ENCODE peak calls at places on chromosomes 3 and 15, in ten cellular contexts. N is SK-N-SH, U is OCI-LY7, D is hepatocyte, B is GM23248, Q is GM23338, E is MM.1S, L is PC-9, S is PC-3, X is Karpas-422. C is an unnamed sample. For H3K9me2, the result is how much of the 10 kb centered on the place peaks cover.

GRCh38 chr3:98972720-98973119 is 71.2 kb upstream of the DCBLD2 start:
- DNase-seq in L (no peak), E (no peak), D (no peak), S (peak), N (no peak), B (no peak), Q (no peak), X (no peak), U (no peak), C (no peak)

GRCh38 chr15:63832620-63833245 is 1.0 kb downstream of the HERC1 start:
- DNase-seq in U (peak), D (peak), S (no peak), E (no peak), X (peak), B (no peak), Q (peak), N (peak), L (no peak), C (no peak)

GRCh38 chr3:195151866-195152526 is 119.0 kb downstream of the XXYLT1 start:
- DNase-seq in Q (no peak), L (peak), N (no peak), D (peak), S (peak), B (peak), U (no peak), X (no peak), E (no peak), C (peak)

GRCh38 chr3:134328147-134328591 is 46.1 kb downstream of the AMOTL2 start:
- DNase-seq in N (no peak), Q (no peak), B (peak), U (no peak), E (no peak), D (no peak), X (no peak), L (peak), S (peak), C (peak)

GRCh38 chr15:80153900-80154299 is 1.1 kb downstream of the FAH start:
- DNase-seq in S (no peak), E (no peak), U (no peak), B (no peak), X (no peak), L (no peak), Q (no peak), N (no peak), D (no peak), C (no peak)

GRCh38 chr15:74635228-74635627 is 19.6 kb downstream of the CLK3 start:
- DNase-seq in X (peak), B (peak), U (peak), E (peak), S (peak), D (peak), L (no peak), Q (peak), N (peak), C (no peak)

GRCh38 chr3:11539218-11539617 is 104.5 kb downstream of the VGLL4 start:
- DNase-seq in S (peak), L (no peak), N (peak), E (no peak), B (no peak), Q (no peak), X (no peak), D (no peak), U (no peak), C (no peak)

GRCh38 chr3:175940243-175940642 is 1081.1 kb downstream of the NAALADL2 start:
- DNase-seq in X (no peak), S (peak), Q (no peak), E (no peak), L (no peak), N (no peak), B (peak), U (no peak), D (no peak), C (no peak)

GRCh38 chr15:73317651-73318462 is 50.9 kb downstream of the HCN4 start:
- DNase-seq in E (no peak), B (no peak), N (peak), D (no peak), Q (no peak), U (no peak), X (no peak), L (no peak), S (no peak), C (no peak)

GRCh38 chr3:46544771-46545503 is 21.2 kb downstream of the LRRC2 start:
- DNase-seq in X (no peak), Q (peak), U (no peak), L (no peak), D (no peak), N (no peak), S (peak), B (no peak), E (no peak), C (no peak)

GRCh38 chr3:114299421-114299820 is 5.6 kb downstream of the TIGIT start:
- DNase-seq in X (peak), U (no peak), S (peak), N (peak), B (peak), L (no peak), E (no peak), D (peak), Q (peak), C (peak)

GRCh38 chr3:16810593-16811367 is 74.0 kb upstream of the PLCL2 start:
- DNase-seq in L (no peak), S (no peak), B (no peak), U (no peak), X (no peak), N (no peak), D (no peak), Q (peak), E (no peak), C (no peak)

GRCh38 chr15:74633781-74634180 is 18.1 kb downstream of the CLK3 start:
- DNase-seq in L (no peak), X (no peak), E (no peak), S (no peak), D (no peak), Q (no peak), U (no peak), B (no peak), N (no peak), C (no peak)

GRCh38 chr3:15682766-15683165 is 81.2 kb downstream of the BTD start:
- DNase-seq in L (no peak), S (no peak), B (peak), D (no peak), X (no peak), N (no peak), U (no peak), E (no peak), Q (no peak), C (no peak)

GRCh38 chr3:150411971-150412370 is 3.9 kb downstream of the TSC22D2 start:
- DNase-seq in L (peak), B (peak), Q (no peak), X (no peak), E (peak), S (peak), N (no peak), U (no peak), D (no peak), C (no peak)

GRCh38 chr3:171712168-171712938 is 97.9 kb downstream of the PLD1 start:
- DNase-seq in L (no peak), Q (no peak), X (no peak), S (no peak), U (no peak), E (no peak), N (no peak), B (no peak), D (no peak), C (no peak)

GRCh38 chr3:129504471-129505100 is 23.9 kb upstream of the RHO start:
- DNase-seq in N (no peak), L (no peak), B (no peak), X (no peak), E (peak), U (no peak), D (no peak), S (no peak), Q (no peak), C (no peak)
- H3K9me2 ChIP-seq in N (under half), L (under half), B (under half), X (under half), E (under half), U (under half), D (under half), S (under half), Q (under half), C (under half)

DNA sequence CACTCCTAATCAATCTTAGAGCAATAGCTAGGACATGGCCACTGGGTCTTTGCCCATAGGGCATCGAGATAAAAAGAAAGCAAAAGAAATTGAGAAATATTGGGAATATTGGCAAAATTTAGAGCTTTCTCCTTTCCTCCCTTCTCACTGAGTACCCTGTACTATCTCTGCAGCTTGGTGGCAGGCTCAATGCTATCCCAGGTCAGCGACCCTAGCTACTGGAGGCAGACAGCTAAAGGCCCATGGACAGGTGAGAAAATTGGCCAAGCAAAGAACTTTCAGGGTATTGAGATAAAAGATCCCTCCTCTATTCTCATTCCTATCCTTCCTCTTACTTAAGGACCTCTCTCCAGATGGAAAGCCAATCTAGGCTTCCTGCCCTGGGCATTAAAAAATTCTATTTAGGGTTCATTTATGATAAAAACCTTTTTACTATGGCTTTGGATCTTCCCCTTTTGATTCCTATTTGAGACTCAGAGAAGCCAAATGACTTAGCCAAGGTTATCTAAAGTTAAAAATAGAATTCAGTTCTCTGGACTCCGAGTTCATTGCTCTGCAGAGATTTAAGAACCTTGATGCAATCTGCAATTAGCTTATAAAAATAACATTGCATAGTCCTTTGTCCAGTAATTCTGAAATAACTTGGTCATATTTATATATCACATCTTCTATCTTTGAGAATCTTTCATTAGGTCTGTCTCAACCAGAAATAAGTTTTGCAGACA is 75.4 kb downstream of the THRB start:
- DNase-seq in D (no peak), Q (no peak), L (no peak), S (no peak), U (no peak), N (no peak), E (no peak), X (no peak), B (no peak), C (no peak)
- H3K9me2 ChIP-seq in D (under half), Q (under half), L (under half), S (under half), U (under half), N (under half), E (under half), X (under half), B (under half), C (under half)

DNA sequence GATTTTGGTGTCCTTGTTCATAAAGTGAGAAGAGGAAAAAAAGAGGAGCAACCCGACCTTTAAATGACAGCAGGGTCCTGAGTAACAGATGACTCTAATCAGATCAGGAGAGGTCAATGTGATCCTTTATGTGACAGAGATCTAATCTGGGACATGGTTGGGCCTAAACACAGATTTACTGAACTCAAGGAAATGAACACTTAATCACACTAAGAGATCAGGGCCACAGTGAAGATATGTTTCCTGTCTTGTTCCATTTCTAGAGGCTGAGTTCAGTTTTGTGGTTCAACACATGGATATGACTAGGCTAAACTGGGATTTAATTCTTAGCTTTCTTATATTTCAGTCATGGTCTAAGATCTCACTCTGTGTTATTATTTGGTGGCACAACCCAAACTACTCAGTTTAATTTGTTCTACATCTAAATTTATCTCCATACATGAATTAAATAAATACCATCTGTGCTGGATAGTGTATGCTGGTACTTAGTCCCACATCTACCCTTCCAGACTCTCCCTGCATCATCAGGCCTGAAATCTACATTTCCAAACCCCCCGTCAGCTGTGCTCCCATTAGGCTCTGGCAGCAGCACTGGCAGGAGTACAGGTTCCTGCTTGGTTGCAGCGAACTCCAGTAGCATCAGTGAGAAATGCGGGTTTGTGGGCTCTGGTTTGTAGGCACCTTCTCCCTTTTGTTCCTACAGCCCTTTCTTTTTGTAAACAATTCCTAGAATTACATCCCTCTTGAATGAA is 22.6 kb downstream of the SFMBT1 start:
- DNase-seq in L (no peak), E (no peak), X (no peak), S (no peak), B (peak), Q (peak), N (peak), D (no peak), U (no peak), C (no peak)
- H3K9me2 ChIP-seq in L (under half), E (under half), X (under half), S (under half), B (under half), Q (under half), N (under half), D (under half), U (under half), C (under half)

GRCh38 chr15:101126618-101127502 is 125.0 kb downstream of the CHSY1 start:
- DNase-seq in U (no peak), D (no peak), Q (no peak), N (peak), L (no peak), B (peak), X (no peak), S (peak), E (peak), C (no peak)
- H3K9me2 ChIP-seq in U (under half), D (under half), Q (under half), N (under half), L (under half), B (under half), X (under half), S (under half), E (under half), C (under half)

DNA sequence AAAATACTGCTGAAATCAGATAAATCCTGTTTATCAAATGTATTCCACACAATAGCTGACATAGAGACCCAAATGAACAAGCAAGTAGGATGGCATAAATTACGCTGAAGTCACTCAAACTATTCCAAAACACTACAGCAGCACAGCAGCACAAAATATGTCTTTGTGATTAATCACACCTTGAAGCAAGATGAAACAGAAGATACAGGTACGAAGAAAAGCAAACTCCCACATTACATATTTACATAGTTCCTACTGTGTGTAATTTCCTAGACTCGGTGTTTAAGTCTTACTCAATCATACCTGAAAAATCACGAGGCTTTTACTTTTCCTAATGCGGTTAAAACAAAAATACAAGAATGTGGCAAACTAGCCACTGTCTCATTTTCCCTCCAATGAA is 38.3 kb downstream of the CHSY1 start:
- DNase-seq in L (no peak), X (no peak), D (no peak), N (no peak), S (no peak), B (no peak), E (no peak), Q (no peak), U (no peak), C (no peak)
- H3K9me2 ChIP-seq in L (under half), X (under half), D (under half), N (under half), S (under half), B (under half), E (under half), Q (under half), U (under half), C (under half)

GRCh38 chr3:78096488-78097255 is 1056.8 kb downstream of the ROBO2 start:
- DNase-seq in N (no peak), B (no peak), U (no peak), Q (no peak), E (no peak), S (peak), X (no peak), D (no peak), L (no peak), C (no peak)
- H3K9me2 ChIP-seq in N (under half), B (under half), U (under half), Q (under half), E (under half), S (under half), X (under half), D (under half), L (under half), C (under half)

GRCh38 chr3:128907706-128908445 is 28.5 kb downstream of the ACAD9 start:
- DNase-seq in S (no peak), U (no peak), E (no peak), X (no peak), L (no peak), N (no peak), B (no peak), Q (no peak), D (no peak), C (no peak)

GRCh38 chr3:128914966-128915645 is 35.7 kb downstream of the ACAD9 start:
- DNase-seq in S (no peak), N (no peak), L (no peak), U (no peak), X (no peak), B (no peak), Q (no peak), E (no peak), D (no peak), C (no peak)

GRCh38 chr3:128910006-128910405 is 30.6 kb downstream of the ACAD9 start:
- DNase-seq in Q (no peak), D (no peak), B (no peak), S (no peak), E (no peak), X (no peak), U (no peak), L (no peak), N (no peak), C (no peak)

GRCh38 chr3:128908951-128909350 is 29.5 kb downstream of the ACAD9 start:
- DNase-seq in B (no peak), L (no peak), D (no peak), N (no peak), E (no peak), Q (no peak), X (no peak), S (no peak), U (no peak), C (no peak)

GRCh38 chr3:128911911-128912310 is 32.5 kb downstream of the ACAD9 start:
- DNase-seq in N (no peak), E (no peak), D (no peak), L (no peak), Q (no peak), U (no peak), X (no peak), S (no peak), B (no peak), C (no peak)
- H3K9me2 ChIP-seq in N (under half), E (under half), D (under half), L (under half), Q (under half), U (under half), X (under half), S (under half), B (under half), C (under half)

GRCh38 chr3:116873142-116873541 is 163.6 kb downstream of the TUSC7 start:
- DNase-seq in Q (no peak), E (no peak), D (no peak), N (no peak), L (no peak), S (no peak), X (no peak), B (no peak), U (no peak), C (no peak)

GRCh38 chr3:116877968-116878367 is 168.4 kb downstream of the TUSC7 start:
- DNase-seq in D (no peak), Q (no peak), E (peak), S (no peak), U (no peak), N (no peak), L (no peak), X (no peak), B (no peak), C (no peak)
- H3K9me2 ChIP-seq in D (under half), Q (under half), E (under half), S (under half), U (under half), N (under half), L (under half), X (under half), B (under half), C (under half)

GRCh38 chr3:34547297-34547920 is 749.0 kb downstream of the PDCD6IP start:
- DNase-seq in Q (no peak), D (no peak), E (no peak), X (no peak), S (no peak), U (no peak), N (no peak), L (no peak), B (no peak), C (no peak)

GRCh38 chr3:34544136-34544535 is 745.7 kb downstream of the PDCD6IP start:
- DNase-seq in X (no peak), N (no peak), B (no peak), D (no peak), E (no peak), Q (no peak), S (no peak), U (no peak), L (no peak), C (no peak)
- H3K9me2 ChIP-seq in X (under half), N (under half), B (under half), D (under half), E (under half), Q (under half), S (under half), U (under half), L (under half), C (under half)

GRCh38 chr3:128240232-128240631 is 87.0 kb downstream of the EEFSEC start:
- DNase-seq in E (no peak), S (no peak), D (no peak), X (no peak), L (no peak), N (no peak), Q (no peak), U (no peak), B (no peak), C (no peak)

GRCh38 chr3:128239304-128239703 is 86.0 kb downstream of the EEFSEC start:
- DNase-seq in S (no peak), X (no peak), E (no peak), D (no peak), Q (no peak), L (no peak), N (no peak), B (no peak), U (no peak), C (no peak)

GRCh38 chr3:128243602-128244504 is 90.6 kb downstream of the EEFSEC start:
- DNase-seq in S (no peak), D (no peak), X (no peak), E (no peak), B (no peak), L (no peak), Q (no peak), N (no peak), U (no peak), C (no peak)

GRCh38 chr3:128242818-128243601 is 89.7 kb downstream of the EEFSEC start:
- DNase-seq in Q (no peak), D (no peak), U (no peak), E (no peak), S (no peak), L (no peak), B (peak), N (no peak), X (no peak), C (no peak)

GRCh38 chr3:128241741-128242140 is 88.5 kb downstream of the EEFSEC start:
- DNase-seq in U (no peak), D (no peak), B (no peak), L (no peak), Q (no peak), N (no peak), X (no peak), E (no peak), S (no peak), C (no peak)
- H3K9me2 ChIP-seq in U (under half), D (under half), B (under half), L (under half), Q (under half), N (under half), X (under half), E (under half), S (under half), C (under half)

C was measured in HCT116.